ENCODE peak calls at places on chromosomes 4 and X, in eight cellular contexts. E, W, X, P, S, T, G and N are unnamed samples.

GRCh38 chrX:33741807-33742206 is 390.3 kb downstream of the FAM47A start:
- DNase-seq in E (no peak), W (no peak), X (no peak), P (no peak), S (no peak), T (peak; percentile 59), G (no peak), N (no peak)

GRCh38 chr4:17708992-17709759 is 72.2 kb downstream of the FAM184B start:
- DNase-seq in E (peak; percentile 79), W (no peak), X (no peak), P (no peak), S (no peak), T (no peak), G (no peak), N (no peak)

GRCh38 chr4:69322055-69322454 is 41.8 kb downstream of the UGT2B28 start:
- DNase-seq in E (no peak), W (no peak), X (no peak), P (no peak), S (no peak), T (peak; percentile 46), G (no peak), N (peak; percentile 1)

GRCh38 chrX:139766545-139766983 is 58.6 kb upstream of the MCF2 start:
- DNase-seq in E (no peak), W (no peak), X (peak; percentile 49), P (no peak), S (no peak), T (no peak), G (no peak), N (no peak)

GRCh38 chrX:22748093-22748999 is 251.4 kb upstream of the DDX53 start:
- DNase-seq in E (peak; percentile 58), W (no peak), X (peak; percentile 47), P (peak; percentile 28), S (no peak), T (peak; percentile 47), G (no peak), N (peak; percentile 13)

GRCh38 chrX:3522016-3522690 is 175.7 kb upstream of the MXRA5 start:
- DNase-seq in E (no peak), W (no peak), X (no peak), P (no peak), S (no peak), T (peak; percentile 10), G (no peak), N (no peak)

GRCh38 chrX:11648705-11649519 is 16.8 kb downstream of the ARHGAP6 start:
- DNase-seq in E (no peak), W (no peak), X (no peak), P (no peak), S (no peak), T (no peak), G (no peak), N (no peak)

GRCh38 chr4:23871420-23871819 is 18.4 kb downstream of the PPARGC1A start:
- DNase-seq in E (no peak), W (no peak), X (no peak), P (no peak), S (no peak), T (no peak), G (no peak), N (no peak)

GRCh38 chr4:142743071-142743825 is 102.9 kb downstream of the INPP4B start:
- DNase-seq in E (no peak), W (no peak), X (no peak), P (no peak), S (no peak), T (peak; percentile 39), G (no peak), N (peak; percentile 17)

GRCh38 chr4:26048378-26048882 is 134.4 kb downstream of the SMIM20 start:
- DNase-seq in E (peak; percentile 62), W (no peak), X (no peak), P (no peak), S (no peak), T (peak; percentile 56), G (no peak), N (no peak)

GRCh38 chr4:15894923-15895411 is 43.6 kb downstream of the FGFBP1 start:
- DNase-seq in E (no peak), W (no peak), X (no peak), P (no peak), S (no peak), T (no peak), G (no peak), N (no peak)

GRCh38 chr4:133161570-133161969 is 12.5 kb downstream of the PCDH10 start:
- DNase-seq in E (no peak), W (no peak), X (no peak), P (no peak), S (no peak), T (no peak), G (no peak), N (no peak)